ENCODE peak calls at places on chromosomes 12 and 14, in seven cellular contexts. O is kidney, D is cardiac muscle cell, E is RWPE2, L is PC-3, C is breast epithelium, T is H7. G is an unnamed sample.

GRCh38 chr14:70622111-70622712 is 19.5 kb upstream of the TTC9 start:
- DNase-seq in O (no peak), D (peak; percentile 37), L (peak; percentile 82), C (no peak), T (peak; percentile 76), E (no peak), G (peak; percentile 25)

GRCh38 chr14:22753586-22753985 is 12.9 kb upstream of the OXA1L start:
- DNase-seq in O (no peak), D (no peak), C (no peak), T (no peak), E (no peak), L (no peak), G (no peak)

GRCh38 chr12:100061814-100062213 is 77.1 kb upstream of the ANKS1B start:
- DNase-seq in D (peak; percentile 2), O (no peak), C (no peak), L (no peak), T (no peak), E (no peak), G (no peak)

GRCh38 chr12:129847063-129847462 is 56.8 kb downstream of the TMEM132D start:
- DNase-seq in T (no peak), D (no peak), E (no peak), C (no peak), O (no peak), L (no peak), G (no peak)

GRCh38 chr14:24315807-24316596 is 4.7 kb downstream of the LTB4R start:
- DNase-seq in C (no peak), T (peak; percentile 91), O (peak; percentile 89), E (peak; percentile 71), D (peak; percentile 54), L (no peak), G (peak; percentile 50)

GRCh38 chr12:126033746-126034145 is 968.5 kb downstream of the AACS start:
- DNase-seq in D (no peak), L (no peak), C (no peak), E (no peak), O (no peak), T (no peak), G (no peak)

GRCh38 chr14:67999693-68000384 is 180.3 kb downstream of the RAD51B start:
- DNase-seq in T (no peak), O (no peak), C (no peak), D (peak; percentile 87), L (peak; percentile 92), E (no peak), G (no peak)

GRCh38 chr12:109710747-109711595 is 2.7 kb upstream of the FAM222A start:
- DNase-seq in C (no peak), O (no peak), T (no peak), E (no peak), L (no peak), D (peak; percentile 13), G (peak; percentile 44)

GRCh38 chr14:23364604-23365352 is at the start of gene EFS:
- DNase-seq in D (peak; percentile 54), O (peak; percentile 81), E (peak; percentile 57), L (no peak), C (peak; percentile 39), T (peak; percentile 89), G (no peak)

GRCh38 chr12:30691122-30691879 is 4.4 kb downstream of the IPO8 start:
- DNase-seq in E (no peak), L (peak; percentile 69), C (no peak), T (no peak), D (peak; percentile 77), O (no peak), G (peak; percentile 39)

GRCh38 chr14:93981874-93982683 is 5.7 kb upstream of the ASB2 start:
- DNase-seq in O (no peak), L (no peak), D (no peak), C (no peak), T (no peak), E (no peak), G (no peak)

GRCh38 chr12:108699955-108700563 is 31.3 kb downstream of the CORO1C start:
- DNase-seq in L (no peak), T (no peak), D (no peak), E (no peak), C (no peak), O (no peak), G (no peak)

GRCh38 chr14:74299061-74299545 is 3.6 kb downstream of the ABCD4 start:
- DNase-seq in E (no peak), D (peak; percentile 52), O (peak; percentile 61), L (peak; percentile 31), T (no peak), C (no peak), G (no peak)

GRCh38 chr12:57840701-57841100 is 5.8 kb downstream of the CTDSP2 start:
- DNase-seq in D (peak; percentile 66), E (no peak), C (no peak), T (no peak), L (no peak), O (no peak), G (peak; percentile 86)

GRCh38 chr12:68497702-68498101 is 113.0 kb upstream of the RAP1B start:
- DNase-seq in O (no peak), C (no peak), D (peak; percentile 87), T (no peak), L (peak; percentile 50), E (no peak), G (no peak)

GRCh38 chr14:103685276-103686211 is 29.7 kb downstream of the XRCC3 start:
- DNase-seq in E (no peak), T (no peak), C (no peak), L (no peak), D (no peak), O (no peak), G (no peak)
- H3K36me3 ChIP-seq in E (peaks cover 95% of the 10 kb centered on the region), T (peaks cover 13% of the 10 kb centered on the region), C (peaks cover 6% of the 10 kb centered on the region), L (peaks cover 57% of the 10 kb centered on the region), D (peaks cover 22% of the 10 kb centered on the region), O (peaks cover 50% of the 10 kb centered on the region), G (peaks cover 78% of the 10 kb centered on the region)

GRCh38 chr14:57863471-57863870 is 2.4 kb downstream of the SLC35F4 start:
- DNase-seq in D (no peak), E (no peak), O (no peak), T (no peak), C (no peak), L (no peak), G (no peak)

GRCh38 chr14:57865066-57865449 is 834 bp downstream of the SLC35F4 start:
- DNase-seq in E (no peak), D (no peak), T (no peak), L (no peak), O (peak; percentile 53), C (no peak), G (no peak)

GRCh38 chr14:57869530-57870088 is 3.7 kb upstream of the SLC35F4 start:
- DNase-seq in T (no peak), E (no peak), D (no peak), L (no peak), C (no peak), O (no peak), G (no peak)

GRCh38 chr14:57865450-57866198 is at the start of gene SLC35F4:
- DNase-seq in L (no peak), C (no peak), D (peak; percentile 33), O (peak; percentile 60), T (peak; percentile 90), E (no peak), G (peak; percentile 8)

GRCh38 chr14:57866199-57866755 is 385 bp upstream of the SLC35F4 start:
- DNase-seq in E (no peak), O (peak; percentile 41), L (no peak), T (no peak), C (no peak), D (no peak), G (no peak)
- H3K4me3 ChIP-seq in E (no peak overlapping the region), O (no peak overlapping the region), L (no peak overlapping the region), T (peak overlapping the region; percentile 33), C (no peak overlapping the region), D (no peak overlapping the region), G (no peak overlapping the region)

DNA sequence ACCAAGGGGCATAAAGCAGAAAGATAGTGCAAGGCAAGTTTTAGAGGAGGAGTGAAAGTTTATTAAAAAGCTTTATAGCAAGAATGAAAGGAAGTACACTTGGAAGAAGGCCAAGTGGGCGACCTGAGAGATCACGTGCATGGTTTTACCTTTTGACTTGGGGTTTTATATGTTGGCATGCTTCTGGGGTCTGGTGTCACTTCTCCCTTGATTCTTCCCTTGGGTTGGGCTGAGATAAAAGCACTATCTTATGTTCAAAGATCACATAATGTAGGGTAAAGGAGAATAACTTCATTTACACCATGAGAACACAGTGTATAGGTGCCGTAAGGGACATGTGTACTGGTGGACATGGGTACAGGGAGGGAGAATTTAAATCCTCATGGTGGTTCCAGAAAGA is 17.7 kb upstream of the TMEM30B start:
- DNase-seq in D (no peak), L (no peak), E (no peak), O (no peak), C (no peak), T (no peak), G (no peak)
- H3K36me3 ChIP-seq in D (no peaks in the 10 kb centered on the region), L (no peaks in the 10 kb centered on the region), E (no peaks in the 10 kb centered on the region), O (no peaks in the 10 kb centered on the region), C (no peaks in the 10 kb centered on the region), T (no peaks in the 10 kb centered on the region), G (no peaks in the 10 kb centered on the region)

DNA sequence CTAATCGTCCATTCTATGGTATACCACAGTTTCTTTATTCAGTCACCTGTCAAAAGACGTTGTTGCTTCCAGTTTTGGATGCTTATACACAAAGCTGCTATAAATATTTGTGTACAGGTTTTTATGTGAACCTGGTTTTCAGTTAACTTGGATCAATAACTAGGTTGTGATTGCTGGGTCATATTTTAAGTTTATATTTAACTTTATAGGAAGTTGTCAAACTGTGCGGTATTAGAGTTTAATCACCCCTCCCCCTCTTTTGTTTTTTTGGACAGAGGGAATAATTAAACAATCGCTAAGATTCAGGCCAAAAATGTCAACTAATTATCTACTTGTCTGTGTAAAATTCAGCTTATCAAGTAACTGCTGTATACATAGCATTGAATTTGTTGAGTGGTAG is 34.3 kb downstream of the SCN8A start:
- DNase-seq in E (no peak), O (no peak), T (no peak), D (no peak), C (no peak), L (no peak), G (no peak)
- H3K4me3 ChIP-seq in E (no peak overlapping the region), O (no peak overlapping the region), T (no peak overlapping the region), D (no peak overlapping the region), C (no peak overlapping the region), L (no peak overlapping the region), G (no peak overlapping the region)

GRCh38 chr14:39071096-39071495 is 31.9 kb downstream of the SEC23A start:
- DNase-seq in C (no peak), O (no peak), D (no peak), E (no peak), T (no peak), L (no peak), G (no peak)
- H3K36me3 ChIP-seq in C (peaks cover 12% of the 10 kb centered on the region), O (peaks cover 28% of the 10 kb centered on the region), D (peaks cover 42% of the 10 kb centered on the region), E (peaks cover 93% of the 10 kb centered on the region), T (peaks cover 4% of the 10 kb centered on the region), L (peaks cover 18% of the 10 kb centered on the region), G (peaks cover 28% of the 10 kb centered on the region)